ENCODE peak calls at places on chromosomes 16 and 17, in nine cellular contexts. X, J, U, V, K, Y, R, F and T are unnamed samples.

GRCh38 chr16:81266680-81267095 is 28.2 kb downstream of the BCO1 start:
- DNase-seq in X (no peak), J (no peak), U (no peak), V (no peak), K (no peak), Y (peak), R (peak), F (no peak), T (peak)

GRCh38 chr17:305090-305976 is 47.3 kb downstream of the RPH3AL start:
- DNase-seq in X (no peak), J (peak), U (no peak), V (no peak), K (no peak), Y (peak), R (peak), F (no peak), T (no peak)

GRCh38 chr17:35242158-35242804 is 591 bp upstream of the SLFN5 start:
- DNase-seq in X (peak), J (peak), U (peak), V (peak), K (peak), Y (peak), R (peak), F (peak), T (peak)

GRCh38 chr17:51508048-51508447 is 247.7 kb downstream of the UTP18 start:
- DNase-seq in X (no peak), J (no peak), U (no peak), V (no peak), K (no peak), Y (no peak), R (no peak), F (no peak), T (no peak)

GRCh38 chr16:23504453-23505179 is 5.7 kb downstream of the GGA2 start:
- DNase-seq in X (peak), J (peak), U (peak), V (peak), K (peak), Y (peak), R (peak), F (peak), T (no peak)

GRCh38 chr16:71255721-71256120 is 25.2 kb upstream of the HYDIN start:
- DNase-seq in X (no peak), J (no peak), U (no peak), V (peak), K (no peak), Y (no peak), R (no peak), F (peak), T (no peak)

GRCh38 chr17:69912819-69913218 is 162.2 kb upstream of the KCNJ16 start:
- DNase-seq in X (no peak), J (no peak), U (no peak), V (no peak), K (no peak), Y (no peak), R (no peak), F (no peak), T (no peak)

GRCh38 chr17:69581061-69581955 is 166.8 kb downstream of the MAP2K6 start:
- DNase-seq in X (peak), J (no peak), U (peak), V (no peak), K (no peak), Y (no peak), R (no peak), F (no peak), T (peak)

GRCh38 chr16:27365142-27366089 is 36.6 kb upstream of the IL21R start:
- DNase-seq in X (no peak), J (peak), U (no peak), V (no peak), K (peak), Y (peak), R (peak), F (no peak), T (no peak)

GRCh38 chr16:741986-742629 is 1.3 kb upstream of the CIAO3 start:
- DNase-seq in X (no peak), J (no peak), U (no peak), V (no peak), K (no peak), Y (no peak), R (no peak), F (no peak), T (no peak)

GRCh38 chr17:7839199-7839889 is 5.3 kb downstream of the KDM6B start:
- DNase-seq in X (peak), J (no peak), U (no peak), V (no peak), K (no peak), Y (peak), R (no peak), F (no peak), T (no peak)

GRCh38 chr17:44065668-44066203 is 735 bp downstream of the LSM12 start:
- DNase-seq in X (peak), J (peak), U (no peak), V (no peak), K (no peak), Y (no peak), R (peak), F (no peak), T (no peak)

GRCh38 chr16:79605999-79606398 is 5.5 kb upstream of the MAF start:
- DNase-seq in X (no peak), J (peak), U (peak), V (peak), K (no peak), Y (peak), R (peak), F (no peak), T (peak)

GRCh38 chr16:88699180-88699579 is 7.0 kb downstream of the RNF166 start:
- DNase-seq in X (no peak), J (no peak), U (no peak), V (no peak), K (no peak), Y (no peak), R (no peak), F (no peak), T (no peak)

GRCh38 chr17:28854457-28855382 is at the start of gene ERAL1:
- DNase-seq in X (peak), J (peak), U (peak), V (peak), K (peak), Y (peak), R (peak), F (peak), T (peak)

GRCh38 chr17:70127221-70127873 is 42.0 kb upstream of the KCNJ2 start:
- DNase-seq in X (no peak), J (no peak), U (peak), V (no peak), K (no peak), Y (no peak), R (peak), F (no peak), T (no peak)

GRCh38 chr16:69906838-69907301 is 44.3 kb upstream of the CLEC18A start:
- DNase-seq in X (no peak), J (peak), U (no peak), V (no peak), K (no peak), Y (no peak), R (no peak), F (no peak), T (no peak)

GRCh38 chr17:77328823-77329740 is 188.3 kb downstream of the SEC14L1 start:
- DNase-seq in X (no peak), J (no peak), U (no peak), V (no peak), K (no peak), Y (no peak), R (no peak), F (no peak), T (no peak)

GRCh38 chr17:82273327-82274133 is at the start of gene CSNK1D:
- DNase-seq in X (peak), J (peak), U (peak), V (peak), K (peak), Y (peak), R (peak), F (peak), T (peak)

GRCh38 chr16:73196670-73197069 is 148.7 kb upstream of the ZFHX3 start:
- DNase-seq in X (peak), J (peak), U (peak), V (peak), K (peak), Y (peak), R (peak), F (peak), T (peak)

GRCh38 chr17:68302066-68302564 is 10.8 kb downstream of the ARSG start:
- DNase-seq in X (no peak), J (peak), U (no peak), V (no peak), K (no peak), Y (no peak), R (no peak), F (peak), T (no peak)

GRCh38 chr17:45883063-45883462 is 11.3 kb upstream of the MAPT start:
- DNase-seq in X (no peak), J (no peak), U (no peak), V (no peak), K (no peak), Y (no peak), R (no peak), F (no peak), T (no peak)

GRCh38 chr17:55622547-55622946 is 100.1 kb downstream of the TMEM100 start:
- DNase-seq in X (no peak), J (no peak), U (no peak), V (no peak), K (no peak), Y (no peak), R (no peak), F (no peak), T (no peak)

GRCh38 chr17:16432017-16432416 is 16.6 kb downstream of the TRPV2 start:
- DNase-seq in X (no peak), J (no peak), U (no peak), V (no peak), K (no peak), Y (no peak), R (no peak), F (no peak), T (no peak)

DNA sequence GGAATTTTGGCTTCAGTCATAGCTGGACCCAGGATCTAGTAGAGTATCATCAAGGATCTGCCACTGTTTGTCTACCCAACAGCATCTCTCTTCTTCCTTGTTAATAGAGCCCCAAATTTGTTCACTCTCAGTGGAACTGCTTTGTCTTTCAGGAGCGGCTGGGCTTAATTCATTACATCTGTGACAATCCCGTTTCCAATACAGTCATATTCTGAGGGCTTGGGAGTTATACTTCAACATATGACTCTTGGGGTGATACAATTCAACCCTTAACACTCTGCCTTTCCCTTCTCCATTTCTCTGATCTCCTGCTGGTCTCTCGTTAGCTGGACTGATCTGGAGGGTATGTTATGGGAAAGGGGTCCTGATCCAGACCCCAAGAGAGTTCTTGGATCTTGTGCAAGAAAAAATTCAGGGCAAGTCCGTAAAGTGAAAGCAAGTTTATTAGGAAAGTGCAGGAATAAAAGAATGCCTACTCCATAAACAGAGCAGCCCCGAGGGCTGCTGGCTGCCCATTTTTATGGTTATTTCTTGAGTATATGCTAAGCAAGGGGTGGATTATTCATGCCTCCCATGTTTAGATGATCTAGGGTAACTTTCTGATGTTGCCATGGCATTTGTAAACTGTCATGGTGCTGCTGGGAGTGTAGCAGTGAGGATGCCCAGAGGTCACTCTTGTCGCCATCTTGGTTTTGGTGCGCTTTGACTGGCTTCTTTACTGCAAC is 42.4 kb downstream of the IQCK start:
- DNase-seq in X (no peak), J (peak), U (no peak), V (no peak), K (no peak), Y (no peak), R (no peak), F (no peak), T (no peak)
- TF ChIP-seq EZH2phosphoT487 in X (no peak), J (no peak), U (no peak), V (no peak), K (no peak), Y (no peak), R (no peak), F (no peak), T (no peak)

GRCh38 chr17:65064452-65065019 is 8.0 kb upstream of the GNA13 start:
- DNase-seq in X (no peak), J (peak), U (no peak), V (no peak), K (no peak), Y (peak), R (peak), F (no peak), T (no peak)
- TF ChIP-seq EZH2phosphoT487 in X (no peak), J (no peak), U (no peak), V (no peak), K (no peak), Y (no peak), R (no peak), F (no peak), T (no peak)

GRCh38 chr17:39726617-39727016 is 3.7 kb downstream of the MIEN1 start:
- DNase-seq in X (no peak), J (no peak), U (no peak), V (no peak), K (no peak), Y (no peak), R (no peak), F (no peak), T (no peak)
- TF ChIP-seq EZH2phosphoT487 in X (no peak), J (no peak), U (no peak), V (no peak), K (no peak), Y (no peak), R (no peak), F (no peak), T (no peak)

DNA sequence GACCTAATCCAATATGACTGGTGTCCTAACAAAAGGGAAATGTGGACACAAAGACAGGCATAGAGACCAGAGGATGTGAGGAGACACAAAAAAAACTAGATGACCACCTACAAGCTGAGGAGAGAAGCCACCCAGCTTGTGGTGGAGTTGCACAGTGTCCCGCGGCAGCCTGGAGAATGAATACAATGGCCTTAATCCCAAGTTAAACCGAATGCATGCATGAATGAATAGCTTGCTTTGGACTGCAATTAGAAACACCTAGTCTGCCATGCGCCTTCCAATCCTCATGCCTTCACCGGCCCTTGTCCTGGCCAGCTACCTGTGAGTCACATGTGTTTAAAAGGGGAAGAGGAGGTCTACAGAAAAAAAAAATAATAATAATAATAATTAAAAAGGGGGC is 72.0 kb downstream of the CNGB1 start:
- DNase-seq in X (no peak), J (no peak), U (no peak), V (peak), K (no peak), Y (no peak), R (no peak), F (no peak), T (no peak)
- TF ChIP-seq EZH2phosphoT487 in X (no peak), J (no peak), U (no peak), V (no peak), K (no peak), Y (no peak), R (no peak), F (no peak), T (no peak)

GRCh38 chr17:60554377-60554788 is 28.3 kb upstream of the APPBP2 start:
- DNase-seq in X (no peak), J (peak), U (no peak), V (no peak), K (no peak), Y (no peak), R (peak), F (no peak), T (no peak)
- TF ChIP-seq EZH2phosphoT487 in X (no peak), J (no peak), U (no peak), V (no peak), K (no peak), Y (no peak), R (no peak), F (no peak), T (no peak)

GRCh38 chr17:63997341-63998048 is 656 bp upstream of the PRR29 start:
- DNase-seq in X (no peak), J (peak), U (peak), V (peak), K (no peak), Y (no peak), R (no peak), F (peak), T (no peak)

GRCh38 chr17:63995626-63996025 is 2.5 kb upstream of the PRR29 start:
- DNase-seq in X (no peak), J (no peak), U (no peak), V (peak), K (no peak), Y (no peak), R (no peak), F (peak), T (no peak)

GRCh38 chr17:63998050-63998720 is at the start of gene PRR29:
- DNase-seq in X (peak), J (peak), U (peak), V (peak), K (no peak), Y (peak), R (peak), F (peak), T (peak)

GRCh38 chr17:63998721-63999679 is 849 bp downstream of the PRR29 start:
- DNase-seq in X (no peak), J (no peak), U (peak), V (peak), K (no peak), Y (no peak), R (no peak), F (peak), T (peak)

DNA sequence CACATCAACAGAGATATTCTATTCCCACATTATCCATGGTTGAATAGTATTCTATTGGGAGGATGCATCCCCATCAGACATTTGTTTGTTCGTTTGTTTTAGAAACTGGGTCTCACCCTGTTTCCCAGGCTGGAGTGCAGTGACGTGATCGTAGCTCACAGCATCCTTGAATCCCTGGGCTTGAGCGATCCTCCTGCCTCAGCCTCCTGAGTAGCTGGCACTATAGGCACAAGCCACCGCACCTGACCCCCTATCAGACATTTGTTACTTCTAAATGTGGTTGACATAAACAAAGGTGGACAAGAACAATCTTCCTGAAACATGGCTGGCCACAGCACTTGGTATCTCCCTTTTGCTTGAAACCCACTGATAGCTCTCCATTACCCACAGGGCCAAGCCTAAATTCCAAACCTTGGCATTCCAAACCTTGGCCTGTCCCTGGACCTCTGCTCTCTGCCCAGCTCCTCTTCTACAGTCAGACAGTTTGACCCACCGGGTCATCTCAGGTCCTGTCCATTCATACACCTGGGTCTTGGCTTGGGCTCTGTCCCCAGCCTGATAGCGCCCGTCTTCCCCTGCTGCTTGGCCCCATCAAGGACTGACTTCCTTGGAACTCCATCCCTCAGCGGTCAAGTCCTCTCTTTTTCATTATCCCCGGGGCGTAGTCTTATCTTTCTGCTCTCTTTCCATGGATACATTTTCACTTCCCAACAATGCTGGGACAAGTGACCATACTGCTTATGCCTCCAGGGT is 1.5 kb upstream of the PRR29 start:
- DNase-seq in X (no peak), J (no peak), U (no peak), V (peak), K (no peak), Y (no peak), R (no peak), F (no peak), T (no peak)
- TF ChIP-seq EZH2phosphoT487 in X (no peak), J (no peak), U (no peak), V (no peak), K (no peak), Y (no peak), R (no peak), F (no peak), T (no peak)